ENCODE peak calls at places on chromosome 19, in seven cellular contexts. D, T, N, J, A, O and G are unnamed samples.

GRCh38 chr19:13987101-13987890 is 18.8 kb downstream of the RFX1 start:
- DNase-seq in D (no peak), T (no peak), N (no peak), J (no peak), A (no peak), O (no peak), G (no peak)

GRCh38 chr19:40592170-40592569 is 9.0 kb upstream of the LTBP4 start:
- DNase-seq in D (peak), T (no peak), N (peak), J (no peak), A (no peak), O (no peak), G (peak)

GRCh38 chr19:55540619-55541018 is 3.7 kb upstream of the SBK2 start:
- DNase-seq in D (no peak), T (no peak), N (no peak), J (no peak), A (no peak), O (no peak), G (no peak)

GRCh38 chr19:1270168-1270853 is 1.2 kb downstream of the CIRBP start:
- DNase-seq in D (no peak), T (no peak), N (no peak), J (no peak), A (no peak), O (peak), G (no peak)

GRCh38 chr19:33647146-33647545 is 25.4 kb downstream of the CHST8 start:
- DNase-seq in D (no peak), T (no peak), N (no peak), J (no peak), A (no peak), O (no peak), G (no peak)

GRCh38 chr19:32041681-32042292 is 303.6 kb upstream of the ZNF507 start:
- DNase-seq in D (peak), T (peak), N (peak), J (no peak), A (no peak), O (peak), G (peak)

GRCh38 chr19:47520343-47520806 is 5.5 kb upstream of the NAPA start:
- DNase-seq in D (no peak), T (no peak), N (no peak), J (no peak), A (no peak), O (no peak), G (no peak)

GRCh38 chr19:47098608-47099007 is 15.0 kb downstream of the ZC3H4 start:
- DNase-seq in D (no peak), T (no peak), N (no peak), J (no peak), A (no peak), O (peak), G (no peak)

GRCh38 chr19:3012522-3013260 is 16.4 kb downstream of the TLE2 start:
- DNase-seq in D (no peak), T (no peak), N (peak), J (no peak), A (no peak), O (no peak), G (no peak)

GRCh38 chr19:51024924-51025323 is 1.5 kb downstream of the KLK11 start:
- DNase-seq in D (no peak), T (no peak), N (no peak), J (no peak), A (no peak), O (no peak), G (no peak)

GRCh38 chr19:48553676-48554384 is 1.9 kb downstream of the SULT2B1 start:
- DNase-seq in D (peak), T (peak), N (peak), J (no peak), A (no peak), O (peak), G (peak)